ENCODE peak calls at places on chromosomes 5 and 9, in ten cellular contexts. U is iPS-NIHi11; I is effector memory CD4-positive, alpha-beta T cell; F is T-cell; E is ureter; X is NCI-H524; N is thoracic aorta; T is IMR-90; S is NCI-H2081; Y is GM18507. H is an unnamed sample.
A peak's percentile ranks its signal among the peaks of the same experiment; 100 is the strongest.

GRCh38 chr5:131814990-131815389 is 18.2 kb upstream of the FNIP1 start:
- DNase-seq in U (peak; percentile 22), T (peak; percentile 91), F (no peak), I (no peak), E (no peak), X (no peak), Y (no peak), S (no peak), N (no peak), H (no peak)

GRCh38 chr9:111052831-111053230 is 14.6 kb upstream of the LPAR1 start:
- DNase-seq in S (no peak), T (peak; percentile 75), U (no peak), Y (no peak), F (no peak), N (no peak), E (no peak), I (no peak), X (no peak), H (no peak)

GRCh38 chr5:176420972-176421544 is 4.7 kb upstream of the CLTB start:
- DNase-seq in N (no peak), U (no peak), E (no peak), X (no peak), T (no peak), I (no peak), S (no peak), Y (no peak), F (no peak), H (no peak)

GRCh38 chr5:159316519-159317383 is 13.5 kb downstream of the IL12B start:
- DNase-seq in X (peak; percentile 35), Y (no peak), S (peak; percentile 41), E (peak; percentile 49), U (peak; percentile 62), N (no peak), F (no peak), I (no peak), T (peak; percentile 67), H (no peak)

GRCh38 chr5:176875783-176876505 is 23.2 kb downstream of the HK3 start:
- DNase-seq in U (no peak), E (no peak), S (no peak), T (no peak), Y (no peak), X (no peak), N (no peak), F (no peak), I (no peak), H (no peak)

GRCh38 chr9:15262581-15262980 is 44.4 kb downstream of the TTC39B start:
- DNase-seq in Y (no peak), E (no peak), X (no peak), F (no peak), T (no peak), I (no peak), U (no peak), N (no peak), S (no peak), H (no peak)

GRCh38 chr5:131532016-131532640 is 102.9 kb downstream of the RAPGEF6 start:
- DNase-seq in T (no peak), U (no peak), N (no peak), S (peak; percentile 46), F (no peak), Y (no peak), X (no peak), E (no peak), I (no peak), H (no peak)

GRCh38 chr9:130936285-130937117 is 2.5 kb downstream of the FIBCD1 start:
- DNase-seq in T (peak; percentile 75), F (no peak), U (peak; percentile 80), X (peak; percentile 93), Y (no peak), N (no peak), S (no peak), E (no peak), I (no peak), H (peak; percentile 16)

GRCh38 chr5:139646912-139647391 is 1.2 kb upstream of the CXXC5 start:
- DNase-seq in F (no peak), E (no peak), N (no peak), I (no peak), Y (no peak), T (no peak), U (peak; percentile 62), S (no peak), X (peak; percentile 23), H (no peak)

GRCh38 chr9:133148351-133149129 is 15.2 kb downstream of the GBGT1 start:
- DNase-seq in Y (no peak), T (peak; percentile 38), X (no peak), F (peak; percentile 51), N (no peak), E (peak; percentile 70), U (no peak), I (peak; percentile 62), S (peak; percentile 13), H (no peak)

GRCh38 chr5:17398439-17398838 is 99.6 kb upstream of the TAF11L2 start:
- DNase-seq in S (no peak), N (no peak), F (no peak), X (peak; percentile 88), E (no peak), Y (no peak), I (no peak), U (no peak), T (peak; percentile 97), H (no peak)

GRCh38 chr9:98997580-98997979 is 53.9 kb downstream of the COL15A1 start:
- DNase-seq in X (no peak), F (no peak), N (no peak), I (no peak), S (no peak), Y (no peak), U (no peak), E (peak; percentile 34), T (peak; percentile 36), H (no peak)

GRCh38 chr9:104836235-104836634 is 72.3 kb downstream of the NIPSNAP3B start:
- DNase-seq in E (no peak), X (peak; percentile 97), Y (no peak), F (no peak), I (no peak), N (no peak), U (peak; percentile 26), S (no peak), T (peak; percentile 15), H (no peak)

GRCh38 chr9:100087218-100087617 is 11.6 kb downstream of the ERP44 start:
- DNase-seq in N (no peak), S (no peak), U (no peak), I (no peak), T (peak; percentile 65), X (no peak), Y (no peak), E (no peak), F (no peak), H (no peak)

GRCh38 chr9:123438821-123439220 is 82.8 kb downstream of the CRB2 start:
- DNase-seq in N (no peak), E (no peak), Y (no peak), I (no peak), T (peak; percentile 13), S (no peak), X (no peak), U (peak; percentile 75), F (no peak), H (peak; percentile 31)

GRCh38 chr9:28365020-28365640 is 791.8 kb upstream of the C9orf72 start:
- DNase-seq in N (no peak), Y (no peak), T (no peak), U (peak; percentile 35), I (no peak), F (no peak), E (no peak), S (no peak), X (no peak), H (no peak)

GRCh38 chr5:17219006-17219422 is 1.6 kb downstream of the BASP1 start:
- DNase-seq in E (no peak), N (no peak), U (peak; percentile 77), S (peak; percentile 94), I (no peak), T (no peak), X (peak; percentile 55), Y (no peak), F (no peak), H (no peak)

GRCh38 chr9:96022445-96023031 is 147.0 kb downstream of the ERCC6L2 start:
- DNase-seq in E (no peak), U (peak; percentile 58), I (no peak), T (no peak), N (no peak), S (no peak), F (no peak), X (no peak), Y (no peak), H (no peak)

GRCh38 chr9:122816163-122816867 is 12.1 kb downstream of the PDCL start:
- DNase-seq in F (peak; percentile 43), U (no peak), X (no peak), Y (no peak), N (no peak), E (no peak), I (peak; percentile 14), S (no peak), T (no peak), H (no peak)

GRCh38 chr5:100827481-100827889 is 75.6 kb downstream of the ST8SIA4 start:
- DNase-seq in E (no peak), Y (no peak), U (no peak), I (no peak), S (peak; percentile 72), X (peak; percentile 84), N (no peak), F (no peak), T (no peak), H (no peak)

GRCh38 chr5:72268753-72269410 is 51.2 kb downstream of the MRPS27 start:
- DNase-seq in N (no peak), X (peak; percentile 28), T (peak; percentile 43), I (no peak), F (no peak), Y (no peak), E (no peak), U (peak; percentile 61), S (peak; percentile 40), H (no peak)

GRCh38 chr5:74648835-74649286 is 8.3 kb upstream of the ENC1 start:
- DNase-seq in N (no peak), I (no peak), U (peak; percentile 76), Y (no peak), X (peak; percentile 35), T (peak; percentile 65), F (no peak), S (peak; percentile 71), E (no peak), H (no peak)

GRCh38 chr5:107467137-107467932 is 203.4 kb downstream of the EFNA5 start:
- DNase-seq in X (no peak), F (no peak), Y (no peak), E (no peak), N (no peak), U (no peak), I (no peak), T (no peak), S (no peak), H (no peak)

GRCh38 chr5:135437796-135438560 is 9.2 kb downstream of the DCANP1 start:
- DNase-seq in S (peak; percentile 68), E (peak; percentile 73), N (peak; percentile 52), T (peak; percentile 96), U (peak; percentile 51), F (no peak), X (peak; percentile 9), Y (no peak), I (no peak), H (no peak)

GRCh38 chr5:135890867-135891266 is 4.8 kb downstream of the IL9 start:
- DNase-seq in X (no peak), I (no peak), U (no peak), E (no peak), F (no peak), T (no peak), S (no peak), N (no peak), Y (peak; percentile 12), H (no peak)

GRCh38 chr9:76516350-76516749 is 57.4 kb downstream of the GCNT1 start:
- DNase-seq in S (peak; percentile 8), X (no peak), E (no peak), T (peak; percentile 10), Y (no peak), I (no peak), F (no peak), N (no peak), U (no peak), H (no peak)

GRCh38 chr9:70602364-70603019 is 188.0 kb upstream of the KLF9 start:
- DNase-seq in N (no peak), E (peak; percentile 69), U (peak; percentile 75), F (peak; percentile 31), X (peak; percentile 26), T (peak; percentile 91), S (peak; percentile 77), I (peak; percentile 5), Y (peak; percentile 25), H (peak; percentile 78)

GRCh38 chr5:61887271-61887670 is 418.7 kb upstream of the KIF2A start:
- DNase-seq in F (no peak), T (no peak), N (no peak), S (no peak), U (no peak), Y (no peak), X (no peak), E (no peak), I (no peak), H (no peak)